ENCODE peak calls at places on chromosomes 3 and 15, in eight cellular contexts. One of them, this sample, is unnamed.

GRCh38 chr15:78103406-78104118 is 11.2 kb downstream of the SH2D7 start:
- DNase-seq in body of pancreas: peak; percentile 16
- DNase-seq in nucleus accumbens: no peak
- DNase-seq in Kasumi-1: peak; percentile 50
- DNase-seq in NCI-H510A treated with DMSO at 0.1 percent for 48 hours: no peak
- DNase-seq in central memory CD4-positive, alpha-beta T cell: peak; percentile 52
- DNase-seq in natural killer cell: peak; percentile 56
- DNase-seq in T-cell: peak; percentile 62
- DNase-seq in this sample: no peak

GRCh38 chr3:194537732-194538247 is 51.0 kb upstream of the ATP13A3 start:
- DNase-seq in body of pancreas: peak; percentile 71
- DNase-seq in nucleus accumbens: no peak
- DNase-seq in Kasumi-1: no peak
- DNase-seq in NCI-H510A treated with DMSO at 0.1 percent for 48 hours: peak; percentile 60
- DNase-seq in central memory CD4-positive, alpha-beta T cell: no peak
- DNase-seq in natural killer cell: no peak
- DNase-seq in T-cell: no peak
- DNase-seq in this sample: no peak

GRCh38 chr3:67018105-67018788 is 20.1 kb downstream of the KBTBD8 start:
- DNase-seq in body of pancreas: no peak
- DNase-seq in nucleus accumbens: no peak
- DNase-seq in Kasumi-1: no peak
- DNase-seq in NCI-H510A treated with DMSO at 0.1 percent for 48 hours: peak; percentile 28
- DNase-seq in central memory CD4-positive, alpha-beta T cell: no peak
- DNase-seq in natural killer cell: no peak
- DNase-seq in T-cell: peak; percentile 15
- DNase-seq in this sample: no peak

GRCh38 chr3:186035277-186035676 is 73.6 kb downstream of the ETV5 start:
- DNase-seq in body of pancreas: no peak
- DNase-seq in nucleus accumbens: no peak
- DNase-seq in Kasumi-1: peak; percentile 14
- DNase-seq in NCI-H510A treated with DMSO at 0.1 percent for 48 hours: no peak
- DNase-seq in central memory CD4-positive, alpha-beta T cell: no peak
- DNase-seq in natural killer cell: no peak
- DNase-seq in T-cell: no peak
- DNase-seq in this sample: peak; percentile 14

GRCh38 chr3:150330872-150331271 is 77.2 kb upstream of the TSC22D2 start:
- DNase-seq in body of pancreas: no peak
- DNase-seq in nucleus accumbens: no peak
- DNase-seq in Kasumi-1: no peak
- DNase-seq in NCI-H510A treated with DMSO at 0.1 percent for 48 hours: peak; percentile 58
- DNase-seq in central memory CD4-positive, alpha-beta T cell: no peak
- DNase-seq in natural killer cell: no peak
- DNase-seq in T-cell: no peak
- DNase-seq in this sample: no peak

GRCh38 chr15:34855397-34855796 is 60.0 kb upstream of the ACTC1 start:
- DNase-seq in body of pancreas: no peak
- DNase-seq in nucleus accumbens: no peak
- DNase-seq in Kasumi-1: peak; percentile 0
- DNase-seq in NCI-H510A treated with DMSO at 0.1 percent for 48 hours: no peak
- DNase-seq in central memory CD4-positive, alpha-beta T cell: no peak
- DNase-seq in natural killer cell: no peak
- DNase-seq in T-cell: no peak
- DNase-seq in this sample: no peak

GRCh38 chr3:102225407-102226132 is 209.2 kb upstream of the ZPLD1 start:
- DNase-seq in body of pancreas: peak; percentile 22
- DNase-seq in nucleus accumbens: no peak
- DNase-seq in Kasumi-1: peak; percentile 76
- DNase-seq in NCI-H510A treated with DMSO at 0.1 percent for 48 hours: peak; percentile 74
- DNase-seq in central memory CD4-positive, alpha-beta T cell: peak; percentile 26
- DNase-seq in natural killer cell: no peak
- DNase-seq in T-cell: no peak
- DNase-seq in this sample: no peak

GRCh38 chr3:37096292-37096691 is 78.1 kb downstream of the LRRFIP2 start:
- DNase-seq in body of pancreas: no peak
- DNase-seq in nucleus accumbens: no peak
- DNase-seq in Kasumi-1: no peak
- DNase-seq in NCI-H510A treated with DMSO at 0.1 percent for 48 hours: no peak
- DNase-seq in central memory CD4-positive, alpha-beta T cell: no peak
- DNase-seq in natural killer cell: no peak
- DNase-seq in T-cell: no peak
- DNase-seq in this sample: no peak

GRCh38 chr15:63836579-63836978 is 2.8 kb upstream of the HERC1 start:
- DNase-seq in body of pancreas: no peak
- DNase-seq in nucleus accumbens: no peak
- DNase-seq in Kasumi-1: no peak
- DNase-seq in NCI-H510A treated with DMSO at 0.1 percent for 48 hours: no peak
- DNase-seq in central memory CD4-positive, alpha-beta T cell: no peak
- DNase-seq in natural killer cell: no peak
- DNase-seq in T-cell: no peak
- DNase-seq in this sample: no peak

GRCh38 chr15:70817266-70817665 is 36.7 kb downstream of the LARP6 start:
- DNase-seq in body of pancreas: no peak
- DNase-seq in nucleus accumbens: no peak
- DNase-seq in Kasumi-1: no peak
- DNase-seq in NCI-H510A treated with DMSO at 0.1 percent for 48 hours: no peak
- DNase-seq in central memory CD4-positive, alpha-beta T cell: no peak
- DNase-seq in natural killer cell: no peak
- DNase-seq in T-cell: no peak
- DNase-seq in this sample: no peak

GRCh38 chr3:126706631-126707030 is 2.6 kb downstream of the CHCHD6 start:
- DNase-seq in body of pancreas: no peak
- DNase-seq in nucleus accumbens: no peak
- DNase-seq in Kasumi-1: no peak
- DNase-seq in NCI-H510A treated with DMSO at 0.1 percent for 48 hours: no peak
- DNase-seq in central memory CD4-positive, alpha-beta T cell: no peak
- DNase-seq in natural killer cell: no peak
- DNase-seq in T-cell: no peak
- DNase-seq in this sample: no peak

GRCh38 chr3:128068156-128068620 is 16.0 kb downstream of the SEC61A1 start:
- DNase-seq in body of pancreas: no peak
- DNase-seq in nucleus accumbens: no peak
- DNase-seq in Kasumi-1: peak; percentile 69
- DNase-seq in NCI-H510A treated with DMSO at 0.1 percent for 48 hours: peak; percentile 20
- DNase-seq in central memory CD4-positive, alpha-beta T cell: peak; percentile 45
- DNase-seq in natural killer cell: no peak
- DNase-seq in T-cell: no peak
- DNase-seq in this sample: no peak

GRCh38 chr3:100590114-100590839 is 19.1 kb upstream of the ADGRG7 start:
- DNase-seq in body of pancreas: peak; percentile 66
- DNase-seq in nucleus accumbens: peak; percentile 32
- DNase-seq in Kasumi-1: peak; percentile 82
- DNase-seq in NCI-H510A treated with DMSO at 0.1 percent for 48 hours: peak; percentile 28
- DNase-seq in central memory CD4-positive, alpha-beta T cell: peak; percentile 52
- DNase-seq in natural killer cell: no peak
- DNase-seq in T-cell: peak; percentile 55
- DNase-seq in this sample: no peak

GRCh38 chr3:170517251-170517945 is 68.5 kb downstream of the SLC7A14 start:
- DNase-seq in body of pancreas: no peak
- DNase-seq in nucleus accumbens: no peak
- DNase-seq in Kasumi-1: no peak
- DNase-seq in NCI-H510A treated with DMSO at 0.1 percent for 48 hours: no peak
- DNase-seq in central memory CD4-positive, alpha-beta T cell: no peak
- DNase-seq in natural killer cell: no peak
- DNase-seq in T-cell: no peak
- DNase-seq in this sample: no peak

GRCh38 chr3:141530133-141530768 is 43.4 kb downstream of the RASA2 start:
- DNase-seq in body of pancreas: no peak
- DNase-seq in nucleus accumbens: no peak
- DNase-seq in Kasumi-1: peak; percentile 31
- DNase-seq in NCI-H510A treated with DMSO at 0.1 percent for 48 hours: no peak
- DNase-seq in central memory CD4-positive, alpha-beta T cell: peak; percentile 37
- DNase-seq in natural killer cell: no peak
- DNase-seq in T-cell: peak; percentile 8
- DNase-seq in this sample: no peak

GRCh38 chr3:133238015-133238414 is 161.8 kb upstream of the BFSP2 start:
- DNase-seq in body of pancreas: no peak
- DNase-seq in nucleus accumbens: no peak
- DNase-seq in Kasumi-1: no peak
- DNase-seq in NCI-H510A treated with DMSO at 0.1 percent for 48 hours: no peak
- DNase-seq in central memory CD4-positive, alpha-beta T cell: no peak
- DNase-seq in natural killer cell: no peak
- DNase-seq in T-cell: no peak
- DNase-seq in this sample: no peak

GRCh38 chr15:32840481-32841245 is 122.9 kb downstream of the GREM1 start:
- DNase-seq in body of pancreas: no peak
- DNase-seq in nucleus accumbens: no peak
- DNase-seq in Kasumi-1: no peak
- DNase-seq in NCI-H510A treated with DMSO at 0.1 percent for 48 hours: no peak
- DNase-seq in central memory CD4-positive, alpha-beta T cell: no peak
- DNase-seq in natural killer cell: no peak
- DNase-seq in T-cell: no peak
- DNase-seq in this sample: no peak

GRCh38 chr3:31704651-31705179 is 172.0 kb downstream of the STT3B start:
- DNase-seq in body of pancreas: peak; percentile 90
- DNase-seq in nucleus accumbens: no peak
- DNase-seq in Kasumi-1: no peak
- DNase-seq in NCI-H510A treated with DMSO at 0.1 percent for 48 hours: peak; percentile 12
- DNase-seq in central memory CD4-positive, alpha-beta T cell: no peak
- DNase-seq in natural killer cell: no peak
- DNase-seq in T-cell: no peak
- DNase-seq in this sample: no peak

GRCh38 chr3:15345051-15345607 is 12.7 kb upstream of the SH3BP5 start:
- DNase-seq in body of pancreas: peak; percentile 52
- DNase-seq in nucleus accumbens: no peak
- DNase-seq in Kasumi-1: no peak
- DNase-seq in NCI-H510A treated with DMSO at 0.1 percent for 48 hours: peak; percentile 91
- DNase-seq in central memory CD4-positive, alpha-beta T cell: no peak
- DNase-seq in natural killer cell: no peak
- DNase-seq in T-cell: no peak
- DNase-seq in this sample: no peak

GRCh38 chr3:53570709-53571108 is 76.3 kb downstream of the CACNA1D start:
- DNase-seq in body of pancreas: no peak
- DNase-seq in nucleus accumbens: no peak
- DNase-seq in Kasumi-1: no peak
- DNase-seq in NCI-H510A treated with DMSO at 0.1 percent for 48 hours: no peak
- DNase-seq in central memory CD4-positive, alpha-beta T cell: no peak
- DNase-seq in natural killer cell: no peak
- DNase-seq in T-cell: no peak
- DNase-seq in this sample: no peak

GRCh38 chr3:57855281-57855680 is 99.2 kb downstream of the SLMAP start:
- DNase-seq in body of pancreas: no peak
- DNase-seq in nucleus accumbens: no peak
- DNase-seq in Kasumi-1: no peak
- DNase-seq in NCI-H510A treated with DMSO at 0.1 percent for 48 hours: no peak
- DNase-seq in central memory CD4-positive, alpha-beta T cell: no peak
- DNase-seq in natural killer cell: no peak
- DNase-seq in T-cell: no peak
- DNase-seq in this sample: no peak

GRCh38 chr3:189071452-189071851 is 100.3 kb upstream of the TPRG1 start:
- DNase-seq in body of pancreas: no peak
- DNase-seq in nucleus accumbens: no peak
- DNase-seq in Kasumi-1: no peak
- DNase-seq in NCI-H510A treated with DMSO at 0.1 percent for 48 hours: no peak
- DNase-seq in central memory CD4-positive, alpha-beta T cell: no peak
- DNase-seq in natural killer cell: no peak
- DNase-seq in T-cell: no peak
- DNase-seq in this sample: no peak

GRCh38 chr15:42494998-42495360 is 455 bp upstream of the SNAP23 start:
- DNase-seq in body of pancreas: peak; percentile 67
- DNase-seq in nucleus accumbens: peak; percentile 53
- DNase-seq in Kasumi-1: peak; percentile 16
- DNase-seq in NCI-H510A treated with DMSO at 0.1 percent for 48 hours: peak; percentile 26
- DNase-seq in central memory CD4-positive, alpha-beta T cell: no peak
- DNase-seq in natural killer cell: no peak
- DNase-seq in T-cell: no peak
- DNase-seq in this sample: no peak

GRCh38 chr3:13343601-13344000 is 76.5 kb downstream of the NUP210 start:
- DNase-seq in body of pancreas: no peak
- DNase-seq in nucleus accumbens: no peak
- DNase-seq in Kasumi-1: no peak
- DNase-seq in NCI-H510A treated with DMSO at 0.1 percent for 48 hours: no peak
- DNase-seq in central memory CD4-positive, alpha-beta T cell: no peak
- DNase-seq in natural killer cell: no peak
- DNase-seq in T-cell: no peak
- DNase-seq in this sample: no peak

GRCh38 chr3:24242012-24242698 is 252.5 kb downstream of the THRB start:
- DNase-seq in body of pancreas: peak; percentile 21
- DNase-seq in nucleus accumbens: no peak
- DNase-seq in Kasumi-1: no peak
- DNase-seq in NCI-H510A treated with DMSO at 0.1 percent for 48 hours: no peak
- DNase-seq in central memory CD4-positive, alpha-beta T cell: no peak
- DNase-seq in natural killer cell: no peak
- DNase-seq in T-cell: no peak
- DNase-seq in this sample: no peak

GRCh38 chr3:158727499-158728377 is 4.5 kb downstream of the RARRES1 start:
- DNase-seq in body of pancreas: peak; percentile 64
- DNase-seq in nucleus accumbens: no peak
- DNase-seq in Kasumi-1: peak; percentile 86
- DNase-seq in NCI-H510A treated with DMSO at 0.1 percent for 48 hours: peak; percentile 62
- DNase-seq in central memory CD4-positive, alpha-beta T cell: peak; percentile 57
- DNase-seq in natural killer cell: no peak
- DNase-seq in T-cell: peak; percentile 36
- DNase-seq in this sample: no peak

GRCh38 chr3:140377644-140378043 is 300.2 kb upstream of the TRIM42 start:
- DNase-seq in body of pancreas: no peak
- DNase-seq in nucleus accumbens: no peak
- DNase-seq in Kasumi-1: no peak
- DNase-seq in NCI-H510A treated with DMSO at 0.1 percent for 48 hours: no peak
- DNase-seq in central memory CD4-positive, alpha-beta T cell: no peak
- DNase-seq in natural killer cell: no peak
- DNase-seq in T-cell: no peak
- DNase-seq in this sample: no peak

GRCh38 chr3:9473496-9473895 is 76.1 kb downstream of the SETD5 start:
- DNase-seq in body of pancreas: no peak
- DNase-seq in nucleus accumbens: no peak
- DNase-seq in Kasumi-1: no peak
- DNase-seq in NCI-H510A treated with DMSO at 0.1 percent for 48 hours: no peak
- DNase-seq in central memory CD4-positive, alpha-beta T cell: no peak
- DNase-seq in natural killer cell: no peak
- DNase-seq in T-cell: no peak
- DNase-seq in this sample: no peak

GRCh38 chr3:171874251-171874679 is 31.1 kb downstream of the TMEM212 start:
- DNase-seq in body of pancreas: no peak
- DNase-seq in nucleus accumbens: no peak
- DNase-seq in Kasumi-1: no peak
- DNase-seq in NCI-H510A treated with DMSO at 0.1 percent for 48 hours: no peak
- DNase-seq in central memory CD4-positive, alpha-beta T cell: no peak
- DNase-seq in natural killer cell: no peak
- DNase-seq in T-cell: no peak
- DNase-seq in this sample: no peak

This sample was measured in caudate nucleus.